ENCODE peak calls at places on chromosomes 5 and 9, in four cellular contexts. One of them, this sample, is unnamed.

GRCh38 chr5:1510631-1511030 is 13.1 kb downstream of the LPCAT1 start:
- DNase-seq in fibroblast of gingiva: no peak
- DNase-seq in substantia nigra: no peak
- DNase-seq in hippocampal formation: no peak
- DNase-seq in this sample: no peak

GRCh38 chr5:78295035-78295961 is 800 bp upstream of the AP3B1 start:
- DNase-seq in substantia nigra: no peak
- DNase-seq in hippocampal formation: no peak
- DNase-seq in fibroblast of gingiva: no peak
- DNase-seq in this sample: peak

GRCh38 chr9:30732060-30732459 is 1652.4 kb upstream of the ACO1 start:
- DNase-seq in hippocampal formation: no peak
- DNase-seq in substantia nigra: no peak
- DNase-seq in fibroblast of gingiva: no peak
- DNase-seq in this sample: no peak

GRCh38 chr9:70407081-70407503 is 7.4 kb downstream of the KLF9 start:
- DNase-seq in hippocampal formation: no peak
- DNase-seq in fibroblast of gingiva: peak
- DNase-seq in substantia nigra: no peak
- DNase-seq in this sample: no peak

GRCh38 chr5:71982717-71983395 is 124.4 kb upstream of the MAP1B start:
- DNase-seq in hippocampal formation: no peak
- DNase-seq in fibroblast of gingiva: no peak
- DNase-seq in substantia nigra: no peak
- DNase-seq in this sample: no peak

GRCh38 chr9:35660966-35661413 is 2.9 kb downstream of the CCDC107 start:
- DNase-seq in hippocampal formation: no peak
- DNase-seq in fibroblast of gingiva: peak
- DNase-seq in substantia nigra: no peak
- DNase-seq in this sample: no peak

GRCh38 chr9:85940832-85941616 is at the start of gene NAA35:
- DNase-seq in hippocampal formation: peak
- DNase-seq in fibroblast of gingiva: peak
- DNase-seq in substantia nigra: peak
- DNase-seq in this sample: peak

GRCh38 chr5:28269978-28270377 is 1231.6 kb upstream of the CDH9 start:
- DNase-seq in fibroblast of gingiva: no peak
- DNase-seq in hippocampal formation: no peak
- DNase-seq in substantia nigra: no peak
- DNase-seq in this sample: no peak

GRCh38 chr5:156628421-156628820 is 221.7 kb upstream of the PPP1R2B start:
- DNase-seq in hippocampal formation: no peak
- DNase-seq in fibroblast of gingiva: no peak
- DNase-seq in substantia nigra: no peak
- DNase-seq in this sample: no peak

GRCh38 chr5:133421806-133422205 is 190.5 kb downstream of the FSTL4 start:
- DNase-seq in fibroblast of gingiva: no peak
- DNase-seq in hippocampal formation: no peak
- DNase-seq in substantia nigra: no peak
- DNase-seq in this sample: no peak

GRCh38 chr5:151819830-151820229 is 48.1 kb downstream of the G3BP1 start:
- DNase-seq in hippocampal formation: no peak
- DNase-seq in substantia nigra: no peak
- DNase-seq in fibroblast of gingiva: no peak
- DNase-seq in this sample: no peak

GRCh38 chr9:11457809-11458785 is 845.3 kb upstream of the PTPRD start:
- DNase-seq in hippocampal formation: no peak
- DNase-seq in substantia nigra: no peak
- DNase-seq in fibroblast of gingiva: no peak
- DNase-seq in this sample: no peak

GRCh38 chr5:157607371-157608161 is 32.0 kb upstream of the ADAM19 start:
- DNase-seq in hippocampal formation: no peak
- DNase-seq in substantia nigra: no peak
- DNase-seq in fibroblast of gingiva: no peak
- DNase-seq in this sample: peak

GRCh38 chr9:87387351-87388055 is 110.2 kb upstream of the DAPK1 start:
- DNase-seq in hippocampal formation: no peak
- DNase-seq in fibroblast of gingiva: no peak
- DNase-seq in substantia nigra: no peak
- DNase-seq in this sample: no peak

GRCh38 chr5:79893485-79893884 is 97.6 kb downstream of the MTX3 start:
- DNase-seq in substantia nigra: no peak
- DNase-seq in hippocampal formation: no peak
- DNase-seq in fibroblast of gingiva: no peak
- DNase-seq in this sample: no peak

GRCh38 chr9:37611014-37611413 is 18.6 kb upstream of the TOMM5 start:
- DNase-seq in fibroblast of gingiva: no peak
- DNase-seq in substantia nigra: no peak
- DNase-seq in hippocampal formation: no peak
- DNase-seq in this sample: no peak

GRCh38 chr5:146993876-146994530 is 115.4 kb upstream of the PPP2R2B start:
- DNase-seq in hippocampal formation: no peak
- DNase-seq in substantia nigra: no peak
- DNase-seq in fibroblast of gingiva: no peak
- DNase-seq in this sample: no peak

GRCh38 chr9:74478606-74479005 is 18.5 kb upstream of the RORB start:
- DNase-seq in hippocampal formation: no peak
- DNase-seq in substantia nigra: no peak
- DNase-seq in fibroblast of gingiva: no peak
- DNase-seq in this sample: no peak

GRCh38 chr5:21802869-21803490 is 1050.2 kb downstream of the CDH12 start:
- DNase-seq in fibroblast of gingiva: peak
- DNase-seq in hippocampal formation: peak
- DNase-seq in substantia nigra: no peak
- DNase-seq in this sample: no peak

GRCh38 chr5:17412760-17413671 is 85.0 kb upstream of the TAF11L2 start:
- DNase-seq in fibroblast of gingiva: no peak
- DNase-seq in substantia nigra: no peak
- DNase-seq in hippocampal formation: no peak
- DNase-seq in this sample: no peak

GRCh38 chr5:109946610-109947009 is 256.9 kb downstream of the MAN2A1 start:
- DNase-seq in hippocampal formation: no peak
- DNase-seq in fibroblast of gingiva: no peak
- DNase-seq in substantia nigra: no peak
- DNase-seq in this sample: no peak

GRCh38 chr5:102910240-102911226 is 155.4 kb downstream of the PAM start:
- DNase-seq in substantia nigra: no peak
- DNase-seq in hippocampal formation: no peak
- DNase-seq in fibroblast of gingiva: no peak
- DNase-seq in this sample: no peak

GRCh38 chr5:10222326-10222725 is 27.4 kb downstream of the ATPSCKMT start:
- DNase-seq in fibroblast of gingiva: peak
- DNase-seq in hippocampal formation: no peak
- DNase-seq in substantia nigra: no peak
- DNase-seq in this sample: no peak

GRCh38 chr5:112694853-112695709 is 42.6 kb upstream of the APC start:
- DNase-seq in hippocampal formation: no peak
- DNase-seq in substantia nigra: no peak
- DNase-seq in fibroblast of gingiva: peak
- DNase-seq in this sample: no peak

GRCh38 chr9:16460711-16461110 is 409.8 kb downstream of the BNC2 start:
- DNase-seq in substantia nigra: no peak
- DNase-seq in fibroblast of gingiva: no peak
- DNase-seq in hippocampal formation: no peak
- DNase-seq in this sample: no peak

GRCh38 chr5:122195784-122196394 is 66.5 kb downstream of the ZNF474 start:
- DNase-seq in fibroblast of gingiva: peak
- DNase-seq in hippocampal formation: peak
- DNase-seq in substantia nigra: no peak
- DNase-seq in this sample: no peak